ENCODE peak calls at places on chromosomes 4 and X, in ten cellular contexts. Q, D, Z, X, U, G, H, I, V and Y are unnamed samples.

GRCh38 chrX:2272337-2272736 is 228.4 kb downstream of the DHRSX start:
- DNase-seq in Z (no peak), I (no peak), V (no peak), H (no peak), X (no peak), U (no peak), D (no peak), G (no peak), Q (no peak), Y (no peak)

GRCh38 chrX:120301960-120302359 is 9.3 kb downstream of the TMEM255A start:
- DNase-seq in G (no peak), H (no peak), X (no peak), Z (no peak), D (no peak), I (no peak), Q (no peak), V (no peak), U (no peak), Y (no peak)

GRCh38 chr4:178387756-178388155 is 945.5 kb upstream of the AGA start:
- DNase-seq in U (no peak), X (no peak), Q (no peak), G (no peak), I (no peak), H (no peak), V (no peak), Z (no peak), D (no peak), Y (no peak)

GRCh38 chr4:183541081-183542045 is 36.5 kb downstream of the ING2 start:
- DNase-seq in D (peak), X (no peak), V (peak), Z (no peak), H (no peak), U (no peak), G (no peak), Q (no peak), I (peak), Y (no peak)

GRCh38 chr4:186067757-186068385 is 1.1 kb upstream of the TLR3 start:
- DNase-seq in D (peak), U (peak), Q (no peak), Z (peak), G (peak), I (peak), H (peak), X (peak), V (peak), Y (peak)

GRCh38 chr4:56757270-56757746 is 64.2 kb downstream of the SPINK2 start:
- DNase-seq in D (no peak), Q (no peak), U (no peak), I (peak), X (peak), V (no peak), Z (peak), G (peak), H (no peak), Y (no peak)

GRCh38 chrX:16319929-16320328 is 152.6 kb downstream of the MAGEB17 start:
- DNase-seq in U (no peak), V (no peak), I (peak), X (no peak), H (no peak), G (no peak), Z (no peak), Q (no peak), D (no peak), Y (no peak)

GRCh38 chrX:53156207-53156596 is 62.3 kb downstream of the KANTR start:
- DNase-seq in Q (no peak), V (no peak), D (no peak), X (no peak), G (no peak), I (no peak), U (no peak), H (no peak), Z (no peak), Y (no peak)

GRCh38 chrX:34893741-34894140 is 48.9 kb upstream of the FAM47B start:
- DNase-seq in D (no peak), V (no peak), Z (no peak), Q (no peak), G (no peak), H (no peak), X (no peak), U (no peak), I (no peak), Y (no peak)

GRCh38 chr4:78616046-78616498 is 64.5 kb downstream of the ANXA3 start:
- DNase-seq in X (no peak), G (no peak), Q (no peak), I (peak), D (no peak), U (no peak), V (no peak), Z (no peak), H (no peak), Y (no peak)

GRCh38 chr4:78611215-78611558 is 59.6 kb downstream of the ANXA3 start:
- DNase-seq in Q (no peak), V (no peak), Z (no peak), U (no peak), I (no peak), X (no peak), D (no peak), H (no peak), G (no peak), Y (no peak)

GRCh38 chr4:78612398-78613005 is 60.9 kb downstream of the ANXA3 start:
- DNase-seq in V (peak), U (peak), Z (no peak), Q (no peak), H (no peak), X (no peak), D (no peak), I (peak), G (peak), Y (peak)

GRCh38 chr4:78610546-78611214 is 59.1 kb downstream of the ANXA3 start:
- DNase-seq in V (no peak), Z (no peak), X (no peak), I (peak), G (peak), Q (no peak), D (no peak), U (no peak), H (no peak), Y (peak)

DNA sequence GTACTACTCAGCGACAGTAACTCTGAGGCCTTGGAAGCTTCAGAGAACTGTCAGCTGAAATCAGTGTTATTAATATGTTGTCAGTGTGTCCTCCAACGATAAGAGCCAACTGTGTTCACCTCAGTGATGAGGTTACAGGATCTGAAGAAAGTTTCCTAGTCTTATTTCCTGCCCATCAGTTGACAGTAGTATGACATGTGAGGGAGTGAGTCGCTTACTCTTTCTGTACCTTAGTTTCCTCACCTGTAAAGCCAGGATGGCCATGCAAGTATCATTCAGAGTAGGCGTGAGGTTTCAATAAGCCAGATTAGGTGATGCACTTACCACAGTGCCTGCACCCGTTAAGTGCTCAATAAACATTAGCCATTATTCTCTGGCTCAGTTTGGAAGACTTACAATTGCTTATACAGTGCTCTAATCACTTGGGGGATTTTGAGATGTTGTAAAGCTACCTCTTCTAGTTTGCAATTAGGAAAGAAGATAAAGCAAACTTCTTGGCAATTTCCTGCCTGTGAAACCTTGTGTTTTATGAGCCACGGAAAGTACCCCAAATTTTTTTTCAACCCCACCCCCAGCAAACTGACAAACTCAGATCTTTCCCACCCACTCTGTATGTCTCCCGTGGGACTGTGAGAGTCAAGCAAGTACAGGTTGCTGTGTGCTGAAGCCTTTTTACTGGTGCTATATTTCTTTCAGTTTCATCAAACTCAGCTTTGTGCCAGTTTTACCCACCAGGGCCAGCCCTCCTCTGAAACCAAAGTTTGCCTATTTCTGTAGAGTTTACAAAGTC is 62.1 kb downstream of the ANXA3 start:
- DNase-seq in V (no peak), D (no peak), I (no peak), X (no peak), H (no peak), Q (no peak), Z (no peak), G (no peak), U (no peak), Y (peak)
- H3K4me3 ChIP-seq in V (no peak), D (no peak), I (no peak), X (no peak), H (no peak), Q (no peak), Z (no peak), G (no peak), U (no peak), Y (no peak)

GRCh38 chr4:1348746-1349145 is 1.7 kb downstream of the UVSSA start:
- DNase-seq in U (no peak), H (no peak), I (no peak), V (no peak), Q (no peak), D (no peak), X (no peak), Z (no peak), G (no peak), Y (no peak)
- H3K4me3 ChIP-seq in U (no peak), H (peak), I (no peak), V (no peak), Q (no peak), D (no peak), X (no peak), Z (no peak), G (no peak), Y (no peak)

DNA sequence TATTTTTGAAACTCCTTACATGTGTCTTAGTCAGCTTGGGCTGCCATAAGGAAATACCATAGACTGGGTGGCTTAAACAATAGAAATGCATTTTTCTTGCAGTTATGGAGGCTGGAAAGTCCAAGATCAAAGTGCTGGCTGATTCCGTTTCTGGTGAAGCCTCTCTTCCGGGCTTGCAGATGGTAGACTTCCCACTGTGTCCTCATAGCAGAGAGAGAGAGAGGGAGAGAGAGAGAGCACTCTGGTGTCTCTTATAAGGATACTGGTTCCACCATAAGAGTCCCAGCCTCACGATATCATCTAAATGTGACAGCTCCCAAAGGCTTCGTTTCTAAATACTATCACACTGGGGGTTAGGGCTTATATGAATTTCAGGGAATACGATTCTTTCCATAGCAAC is 39.7 kb downstream of the ENPEP start:
- DNase-seq in D (no peak), H (no peak), X (no peak), I (no peak), U (no peak), Q (no peak), G (no peak), Z (no peak), V (no peak), Y (no peak)
- H3K4me3 ChIP-seq in D (peak), H (peak), X (peak), I (peak), U (peak), Q (peak), G (no peak), Z (peak), V (no peak), Y (peak)

DNA sequence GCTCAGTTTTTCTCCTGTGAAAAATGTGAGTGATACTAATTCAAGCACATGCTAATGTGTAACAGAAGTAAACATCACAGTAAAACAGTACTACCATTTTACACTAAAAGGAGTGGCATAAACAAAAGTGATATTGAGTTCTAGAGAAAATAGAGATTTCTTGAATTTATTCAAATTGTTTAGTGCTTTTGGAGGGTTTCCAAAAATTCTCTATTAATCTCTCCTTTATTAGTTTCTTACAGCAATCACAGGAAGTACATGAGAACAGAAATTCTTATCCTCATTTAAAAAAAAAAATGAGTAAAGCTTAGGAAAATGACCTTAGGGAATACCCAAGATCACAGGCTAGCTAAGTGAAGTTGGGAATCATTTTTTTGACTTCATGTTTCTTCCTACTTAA is 459.7 kb upstream of the GALNTL6 start:
- DNase-seq in U (no peak), Z (no peak), H (no peak), I (no peak), G (no peak), V (no peak), Q (no peak), X (no peak), D (no peak), Y (no peak)
- H3K4me3 ChIP-seq in U (no peak), Z (no peak), H (no peak), I (no peak), G (no peak), V (no peak), Q (no peak), X (no peak), D (no peak), Y (no peak)

GRCh38 chrX:112834016-112834855 is 6.4 kb downstream of the AMOT start:
- DNase-seq in D (no peak), V (no peak), Z (no peak), U (no peak), H (no peak), X (no peak), Q (no peak), G (peak), I (peak), Y (no peak)

GRCh38 chrX:112834976-112835375 is 5.7 kb downstream of the AMOT start:
- DNase-seq in G (no peak), X (no peak), H (no peak), I (no peak), V (no peak), U (no peak), Q (no peak), D (no peak), Z (no peak), Y (no peak)

GRCh38 chrX:112830540-112830939 is 10.1 kb downstream of the AMOT start:
- DNase-seq in I (no peak), Z (no peak), D (no peak), X (no peak), U (no peak), Q (no peak), H (no peak), G (no peak), V (no peak), Y (no peak)

GRCh38 chrX:112837531-112837930 is 3.1 kb downstream of the AMOT start:
- DNase-seq in X (no peak), V (no peak), D (no peak), U (no peak), Z (no peak), G (no peak), Q (no peak), H (no peak), I (no peak), Y (no peak)

DNA sequence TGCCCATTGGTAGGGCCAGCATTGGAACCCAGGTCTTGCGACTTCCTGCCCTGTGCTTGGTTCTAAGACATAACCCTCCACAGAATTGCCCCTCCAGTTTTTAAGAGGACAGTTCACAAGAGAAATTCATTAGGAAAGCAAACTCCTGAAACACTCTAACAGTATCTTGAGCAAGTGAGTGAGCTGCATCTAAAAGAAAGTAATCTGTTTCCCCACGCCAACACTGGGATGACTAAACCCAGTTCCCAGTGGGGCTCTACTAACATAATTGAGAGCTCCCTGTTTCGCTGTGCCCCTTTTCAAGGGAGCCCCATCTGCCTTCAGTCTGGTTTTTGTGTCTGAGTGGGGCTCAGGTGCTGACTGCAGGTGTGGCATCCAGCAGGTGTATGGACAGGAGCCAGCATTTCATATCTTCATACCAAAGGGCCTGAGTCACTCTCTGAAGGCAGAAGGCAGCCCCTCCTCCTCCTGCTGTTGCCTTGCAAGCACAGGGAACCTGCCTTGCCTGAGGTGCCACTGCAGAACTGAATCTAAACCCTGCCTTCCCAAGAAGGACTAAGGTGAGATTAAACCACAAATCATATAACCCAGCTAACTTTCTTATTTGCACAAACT is 8.0 kb downstream of the AMOT start:
- DNase-seq in Z (no peak), I (peak), D (no peak), H (no peak), V (no peak), X (no peak), U (no peak), Q (no peak), G (no peak), Y (no peak)
- H3K4me3 ChIP-seq in Z (no peak), I (no peak), D (no peak), H (no peak), V (no peak), X (no peak), U (no peak), Q (no peak), G (no peak), Y (no peak)

DNA sequence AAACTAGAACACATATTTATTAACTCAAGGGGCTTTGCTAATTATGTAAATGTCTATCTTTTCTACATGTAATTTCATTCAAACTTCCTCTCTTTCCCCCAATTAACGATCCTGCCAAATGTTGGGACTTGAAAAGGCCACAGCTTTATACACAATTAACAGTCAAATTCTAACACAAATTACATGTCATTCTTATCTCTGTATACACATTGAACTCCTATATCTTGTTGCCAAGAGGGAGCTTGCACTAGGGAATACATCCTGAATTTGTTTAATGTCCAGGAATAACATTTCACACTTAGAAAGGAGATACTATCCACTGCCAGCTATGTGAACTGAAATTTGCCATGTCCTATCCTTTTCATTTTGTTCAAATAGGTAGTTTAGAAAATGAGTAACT is 38.9 kb upstream of the MAB21L2 start:
- DNase-seq in G (no peak), I (no peak), X (no peak), Q (no peak), D (no peak), H (no peak), V (no peak), U (no peak), Z (no peak), Y (no peak)
- H3K4me3 ChIP-seq in G (no peak), I (no peak), X (no peak), Q (no peak), D (no peak), H (no peak), V (no peak), U (no peak), Z (no peak), Y (no peak)

GRCh38 chr4:147233-147632 is 22.9 kb downstream of the ZNF718 start:
- DNase-seq in Q (no peak), X (no peak), H (no peak), D (no peak), Z (no peak), I (no peak), V (no peak), U (no peak), G (no peak), Y (no peak)
- H3K4me3 ChIP-seq in Q (no peak), X (peak), H (no peak), D (no peak), Z (no peak), I (no peak), V (no peak), U (no peak), G (no peak), Y (no peak)